ENCODE peak calls at places on chromosomes 12 and 14, in nine cellular contexts. M, V, I, X, D, Z, B, K and Y are unnamed samples.

GRCh38 chr12:110844551-110845395 is 2.0 kb upstream of the CCDC63 start:
- DNase-seq in I (peak; percentile 25), K (no peak), V (peak; percentile 12), X (peak; percentile 50), M (no peak), D (no peak), B (no peak), Z (no peak), Y (peak; percentile 11)

GRCh38 chr14:23070262-23071129 is 13.2 kb upstream of the CDH24 start:
- DNase-seq in X (peak; percentile 49), B (peak; percentile 12), I (no peak), M (no peak), K (no peak), V (no peak), Z (no peak), D (no peak), Y (no peak)

GRCh38 chr12:10663869-10664268 is 10.0 kb downstream of the STYK1 start:
- DNase-seq in B (no peak), X (no peak), K (no peak), V (no peak), M (no peak), Z (no peak), I (no peak), D (no peak), Y (no peak)

GRCh38 chr12:91367234-91367849 is 184.7 kb upstream of the DCN start:
- DNase-seq in M (no peak), B (no peak), X (peak; percentile 61), D (peak; percentile 18), K (no peak), V (peak; percentile 54), I (peak; percentile 37), Z (peak; percentile 49), Y (no peak)

GRCh38 chr12:55757701-55758100 is 14.8 kb downstream of the GDF11 start:
- DNase-seq in X (no peak), M (no peak), D (no peak), Z (no peak), I (no peak), V (no peak), K (no peak), B (no peak), Y (no peak)

GRCh38 chr12:39351153-39351552 is 91.8 kb downstream of the KIF21A start:
- DNase-seq in D (no peak), V (no peak), I (no peak), B (no peak), Z (no peak), M (no peak), X (no peak), K (no peak), Y (no peak)

GRCh38 chr14:24861083-24861630 is 188.8 kb downstream of the STXBP6 start:
- DNase-seq in X (peak; percentile 23), V (peak; percentile 61), I (peak; percentile 17), B (no peak), M (no peak), D (peak; percentile 68), K (no peak), Z (peak; percentile 96), Y (peak; percentile 90)

GRCh38 chr14:39102265-39102968 is 618 bp downstream of the SEC23A start:
- DNase-seq in V (peak; percentile 63), Z (peak; percentile 44), K (peak; percentile 31), M (no peak), X (peak; percentile 69), B (no peak), D (peak; percentile 44), I (peak; percentile 72), Y (no peak)

GRCh38 chr12:130179191-130179590 is 16.9 kb downstream of the FZD10 start:
- DNase-seq in M (no peak), I (no peak), Z (no peak), B (no peak), V (no peak), K (no peak), D (no peak), X (no peak), Y (no peak)

GRCh38 chr12:103879048-103879692 is 38.1 kb upstream of the NT5DC3 start:
- DNase-seq in K (no peak), M (no peak), B (no peak), D (no peak), V (no peak), I (no peak), X (no peak), Z (no peak), Y (no peak)

GRCh38 chr12:103882861-103883596 is 42.0 kb upstream of the NT5DC3 start:
- DNase-seq in Z (no peak), M (no peak), K (no peak), X (no peak), I (no peak), D (no peak), B (no peak), V (no peak), Y (no peak)

GRCh38 chr12:103879878-103880277 is 38.8 kb upstream of the NT5DC3 start:
- DNase-seq in B (no peak), V (no peak), M (no peak), I (no peak), Z (no peak), X (no peak), D (no peak), K (no peak), Y (no peak)

GRCh38 chr12:103880299-103881142 is 39.5 kb upstream of the NT5DC3 start:
- DNase-seq in X (no peak), D (no peak), B (no peak), I (no peak), K (no peak), Z (peak; percentile 26), V (no peak), M (no peak), Y (no peak)

GRCh38 chr12:103881261-103881660 is 40.2 kb upstream of the NT5DC3 start:
- DNase-seq in B (no peak), V (no peak), I (no peak), Z (no peak), M (no peak), K (no peak), D (no peak), X (no peak), Y (no peak)
- H3K4me3 ChIP-seq in B (no peak overlapping the region), V (no peak overlapping the region), I (no peak overlapping the region), Z (no peak overlapping the region), M (no peak overlapping the region), K (no peak overlapping the region), D (no peak overlapping the region), X (no peak overlapping the region), Y (no peak overlapping the region)

DNA sequence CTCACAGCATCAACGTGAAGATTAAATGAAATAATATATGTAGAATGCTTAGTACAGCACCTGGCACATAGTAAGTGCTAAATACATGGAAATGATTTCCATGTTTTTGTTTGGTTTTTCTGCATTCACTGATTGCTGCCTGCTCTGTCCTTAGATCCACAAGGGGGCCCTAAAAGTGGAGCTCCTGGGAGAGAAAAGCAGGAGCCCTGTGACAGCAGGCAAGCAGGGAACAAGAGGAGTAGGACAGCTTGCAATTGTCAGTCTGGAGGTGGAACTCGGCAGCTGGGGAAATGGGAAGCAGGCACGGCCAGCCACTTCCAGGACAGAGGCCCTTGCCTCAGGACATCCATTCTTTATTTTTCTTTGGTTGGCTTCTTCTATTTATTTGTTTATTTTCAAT is 292.9 kb downstream of the BMP4 start:
- DNase-seq in M (no peak), D (peak; percentile 9), K (peak; percentile 75), X (peak; percentile 70), V (peak; percentile 35), B (no peak), I (peak; percentile 9), Z (peak; percentile 7), Y (no peak)
- TF ChIP-seq CTCF in M (peak; percentile 38), D (peak; percentile 38), K (peak; percentile 66), X (peak; percentile 68), V (peak; percentile 52), B (no peak), I (peak; percentile 31), Z (peak; percentile 45), Y (peak; percentile 57)

DNA sequence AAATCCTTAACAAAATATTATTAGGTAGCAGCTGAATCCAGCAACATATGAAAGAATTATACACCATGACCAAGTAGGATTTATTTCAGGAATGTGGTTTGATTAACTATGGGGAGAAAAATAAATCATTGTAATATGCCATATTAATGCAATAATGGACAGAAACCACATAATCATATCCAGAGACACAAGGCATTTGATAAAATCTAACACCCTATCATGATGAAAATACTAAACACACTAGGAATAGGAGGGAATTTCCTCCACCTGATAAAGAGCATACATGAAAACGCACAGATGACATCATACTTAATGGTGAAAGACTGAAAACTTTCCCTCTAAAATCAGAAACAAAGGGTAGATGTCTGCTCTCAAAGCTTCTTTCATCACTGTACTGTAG is 238.9 kb downstream of the PHLDA1 start:
- DNase-seq in X (no peak), Z (no peak), V (no peak), K (no peak), I (no peak), M (no peak), B (no peak), D (peak; percentile 35), Y (peak; percentile 64)
- H3K4me3 ChIP-seq in X (no peak overlapping the region), Z (no peak overlapping the region), V (no peak overlapping the region), K (no peak overlapping the region), I (no peak overlapping the region), M (no peak overlapping the region), B (no peak overlapping the region), D (no peak overlapping the region), Y (no peak overlapping the region)

GRCh38 chr12:42483534-42483857 is 106.0 kb downstream of the PRICKLE1 start:
- DNase-seq in M (no peak), X (peak; percentile 70), Z (no peak), I (no peak), D (peak; percentile 39), K (no peak), V (no peak), B (peak; percentile 41), Y (no peak)

GRCh38 chr12:42481368-42481767 is 108.2 kb downstream of the PRICKLE1 start:
- DNase-seq in V (no peak), D (no peak), B (no peak), K (peak; percentile 73), Z (no peak), M (no peak), I (no peak), X (no peak), Y (no peak)

GRCh38 chr12:42484996-42485395 is 104.5 kb downstream of the PRICKLE1 start:
- DNase-seq in X (peak; percentile 23), V (peak; percentile 8), K (peak; percentile 55), I (no peak), D (peak; percentile 33), Z (no peak), B (no peak), M (no peak), Y (no peak)

GRCh38 chr12:42482086-42482819 is 107.3 kb downstream of the PRICKLE1 start:
- DNase-seq in I (peak; percentile 49), K (no peak), B (no peak), Z (peak; percentile 70), D (peak; percentile 56), M (no peak), X (peak; percentile 80), V (peak; percentile 79), Y (no peak)

DNA sequence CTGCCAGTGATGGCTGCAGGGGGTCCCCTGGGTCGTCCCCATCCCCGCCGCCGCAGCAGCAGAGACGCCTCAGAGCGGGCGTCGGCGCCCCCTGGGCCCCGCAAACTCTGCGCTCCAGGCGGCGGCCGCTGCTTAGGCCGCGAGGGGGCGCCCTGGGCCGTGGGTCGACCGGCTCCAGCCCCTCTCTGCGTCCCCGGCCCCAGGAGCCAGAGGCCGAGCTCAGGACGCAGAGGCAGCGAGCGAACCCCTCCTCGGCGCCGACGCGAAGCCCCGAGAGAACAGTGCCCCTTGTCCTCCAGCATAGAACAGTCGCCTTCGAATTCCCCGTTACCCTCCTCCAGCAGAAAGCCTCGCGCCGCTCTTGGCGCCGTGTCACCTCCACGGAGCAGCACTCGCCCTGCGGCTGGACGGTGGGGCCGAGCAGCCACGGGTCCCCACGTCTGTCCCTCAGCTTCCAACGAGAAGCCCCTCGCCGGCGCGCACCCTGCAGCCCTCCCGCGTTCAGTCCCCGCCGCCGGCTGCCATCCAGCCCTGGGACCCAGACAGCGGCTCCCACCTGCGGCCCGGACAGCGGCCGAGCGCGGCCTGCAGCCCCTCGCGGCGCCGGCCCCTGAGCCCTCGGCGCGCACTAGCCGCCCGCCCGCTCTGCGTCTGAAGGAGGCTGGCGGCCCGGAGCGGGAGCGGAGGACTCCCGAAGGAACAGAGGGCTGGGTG is 106.6 kb downstream of the PRICKLE1 start:
- DNase-seq in B (peak; percentile 74), K (peak; percentile 86), I (peak; percentile 55), V (peak; percentile 68), M (no peak), D (peak; percentile 65), X (peak; percentile 91), Z (peak; percentile 71), Y (no peak)
- TF ChIP-seq CTCF in B (peak; percentile 87), K (peak; percentile 90), I (no peak), V (peak; percentile 38), M (peak; percentile 79), D (peak; percentile 93), X (peak; percentile 93), Z (peak; percentile 63), Y (peak; percentile 86)